ENCODE peak calls at places on chromosomes 16 and 17, in nine cellular contexts. S, X, V, U, C, T, G, B and D are unnamed samples.
A peak's percentile ranks its signal among the peaks of the same experiment; 100 is the strongest.

GRCh38 chr16:66176111-66176510 is 190.4 kb upstream of the CDH5 start:
- DNase-seq in T (no peak), B (no peak), S (no peak), X (no peak), C (no peak), U (no peak), G (no peak), V (no peak), D (no peak)

GRCh38 chr17:63827002-63827800 is at the start of the genes FTSJ3 and PSMC5:
- DNase-seq in C (peak; percentile 65), T (peak; percentile 92), S (peak; percentile 97), V (peak; percentile 97), G (peak; percentile 98), X (peak; percentile 95), B (peak; percentile 98), U (peak; percentile 88), D (peak; percentile 92)

GRCh38 chr16:67884684-67885083 is at the start of gene NRN1L:
- DNase-seq in T (no peak), S (no peak), U (no peak), G (peak; percentile 96), V (peak; percentile 94), B (no peak), C (peak; percentile 39), X (peak; percentile 90), D (peak; percentile 88)

GRCh38 chr16:77842468-77842867 is 54.1 kb downstream of the VAT1L start:
- DNase-seq in B (no peak), G (no peak), U (no peak), T (no peak), S (no peak), C (no peak), V (no peak), X (no peak), D (no peak)

GRCh38 chr17:33049781-33050414 is 58.3 kb downstream of the SPACA3 start:
- DNase-seq in U (no peak), X (peak; percentile 47), S (peak; percentile 17), B (peak; percentile 57), C (no peak), V (peak; percentile 56), T (peak; percentile 7), G (peak; percentile 50), D (no peak)

GRCh38 chr17:78933025-78933958 is 8.1 kb upstream of the TIMP2 start:
- DNase-seq in G (peak; percentile 76), S (peak; percentile 23), B (peak; percentile 97), T (peak; percentile 90), V (peak; percentile 99), X (peak; percentile 91), U (peak; percentile 10), C (peak; percentile 74), D (no peak)

GRCh38 chr16:66610111-66610820 is 5.8 kb downstream of the CMTM3 start:
- DNase-seq in C (no peak), S (no peak), T (no peak), G (no peak), V (no peak), X (no peak), U (no peak), B (no peak), D (no peak)

GRCh38 chr17:80348551-80349436 is 66.2 kb upstream of the ENDOV start:
- DNase-seq in S (no peak), T (no peak), G (no peak), B (no peak), X (no peak), V (peak; percentile 78), C (no peak), U (no peak), D (no peak)

GRCh38 chr16:67156146-67156844 is 3.4 kb downstream of the TRADD start:
- DNase-seq in S (no peak), X (no peak), C (no peak), T (no peak), U (no peak), B (no peak), G (no peak), V (no peak), D (no peak)

GRCh38 chr17:80886641-80887573 is 104.7 kb upstream of the CHMP6 start:
- DNase-seq in T (no peak), B (peak; percentile 50), S (no peak), V (no peak), U (no peak), C (no peak), G (no peak), X (no peak), D (no peak)

GRCh38 chr16:30082545-30083090 is 6.8 kb downstream of the PPP4C start:
- DNase-seq in V (no peak), S (no peak), B (no peak), G (no peak), X (no peak), U (no peak), C (no peak), T (no peak), D (no peak)

GRCh38 chr16:27767081-27767480 is 217.1 kb downstream of the KATNIP start:
- DNase-seq in G (no peak), V (no peak), B (no peak), S (no peak), X (no peak), C (no peak), U (no peak), T (no peak), D (no peak)

GRCh38 chr16:74500907-74501306 is 79.6 kb upstream of the CLEC18B start:
- DNase-seq in S (no peak), U (no peak), V (no peak), X (no peak), C (no peak), T (no peak), G (no peak), B (no peak), D (no peak)